ENCODE peak calls at places on chromosome 4, in seven cellular contexts. T, D, L, P, Z, J and V are unnamed samples.

GRCh38 chr4:175536852-175537453 is 275.1 kb downstream of the GPM6A start:
- DNase-seq in L (peak; percentile 83), P (peak; percentile 26), J (no peak), Z (no peak), T (no peak), D (peak; percentile 69), V (peak; percentile 23)

GRCh38 chr4:160175064-160175643 is 1072.3 kb downstream of the RAPGEF2 start:
- DNase-seq in T (no peak), Z (no peak), P (no peak), J (no peak), D (peak; percentile 42), L (peak; percentile 1), V (peak; percentile 2)

GRCh38 chr4:16897351-16897750 is 1.1 kb downstream of the LDB2 start:
- DNase-seq in J (no peak), T (no peak), P (no peak), L (peak; percentile 17), Z (no peak), D (no peak), V (no peak)

GRCh38 chr4:124202106-124202505 is 510.4 kb downstream of the ANKRD50 start:
- DNase-seq in D (peak; percentile 22), P (no peak), T (no peak), L (peak; percentile 76), J (no peak), Z (no peak), V (peak; percentile 1)

GRCh38 chr4:118981839-118982381 is 93.3 kb downstream of the SYNPO2 start:
- DNase-seq in D (peak; percentile 83), L (peak; percentile 90), Z (no peak), P (peak; percentile 69), T (peak; percentile 39), J (peak; percentile 10), V (peak; percentile 61)

GRCh38 chr4:97028785-97029184 is 1114.5 kb downstream of the STPG2 start:
- DNase-seq in Z (no peak), L (no peak), J (no peak), P (no peak), D (no peak), T (no peak), V (no peak)

GRCh38 chr4:972651-973424 is 531 bp downstream of the DGKQ start:
- DNase-seq in P (peak; percentile 53), J (peak; percentile 39), Z (peak; percentile 83), T (peak; percentile 67), D (peak; percentile 35), L (peak; percentile 15), V (no peak)

GRCh38 chr4:67713531-67714247 is 12.7 kb upstream of the UBA6 start:
- DNase-seq in L (peak; percentile 81), D (peak; percentile 86), J (no peak), P (no peak), Z (no peak), T (no peak), V (no peak)